ENCODE peak calls at places on chromosomes 13 and 19, in four cellular contexts. L, O, W and T are unnamed samples.

GRCh38 chr13:41561179-41561578 is 103.8 kb downstream of the RGCC start:
- DNase-seq in L (no peak), W (no peak), O (no peak), T (no peak)

GRCh38 chr19:45730389-45731288 is at the start of gene FBXO46:
- DNase-seq in W (peak; percentile 97), L (peak; percentile 99), O (peak; percentile 98), T (peak; percentile 95)

GRCh38 chr19:14536926-14537692 is 7.7 kb downstream of the TECR start:
- DNase-seq in L (no peak), O (peak; percentile 5), W (peak; percentile 83), T (no peak)

GRCh38 chr13:99033814-99034213 is 56.0 kb upstream of the DOCK9 start:
- DNase-seq in O (no peak), W (no peak), L (peak; percentile 13), T (peak; percentile 73)

GRCh38 chr19:2014731-2015610 is 543 bp downstream of the BTBD2 start:
- DNase-seq in O (no peak), W (peak; percentile 56), L (no peak), T (peak; percentile 68)

GRCh38 chr13:106156468-106156867 is 379.0 kb downstream of the EFNB2 start:
- DNase-seq in O (no peak), W (no peak), L (no peak), T (no peak)

GRCh38 chr19:41206926-41207750 is 11.9 kb upstream of the AXL start:
- DNase-seq in L (no peak), O (no peak), W (no peak), T (no peak)

GRCh38 chr13:24683833-24684599 is 3.8 kb downstream of the ATP12A start:
- DNase-seq in L (peak; percentile 2), O (no peak), W (peak; percentile 83), T (peak; percentile 18)

GRCh38 chr19:14048439-14049153 is 13.3 kb downstream of the PALM3 start:
- DNase-seq in O (no peak), W (peak; percentile 87), L (peak; percentile 25), T (peak; percentile 22)

GRCh38 chr13:109919715-109920375 is 133.5 kb upstream of the IRS2 start:
- DNase-seq in O (no peak), L (no peak), W (no peak), T (no peak)

GRCh38 chr19:14507704-14508246 is 10.4 kb downstream of the DNAJB1 start:
- DNase-seq in W (peak; percentile 31), L (no peak), O (no peak), T (peak; percentile 26)

GRCh38 chr13:33172911-33173310 is 112.6 kb downstream of the STARD13 start:
- DNase-seq in O (no peak), W (no peak), L (no peak), T (no peak)

GRCh38 chr19:32373614-32374295 is 28.3 kb downstream of the ZNF507 start:
- DNase-seq in L (peak; percentile 42), W (no peak), O (no peak), T (peak; percentile 21)